ENCODE peak calls at places on chromosomes 13 and 19, in ten cellular contexts. A is NCI-H1417; T is choroid plexus epithelial cell; F is activated T-helper 2 cell treated with anti-CD3 and anti-CD28 coated beads, Interferon-gamma antibody, Interleukin-2, Interleukin-4, amounts not matched to agents 10 μg/mL and 5 μg/mL and 100 μg/mL, durations not matched to agents 14 hours and 24 hours and 36 hours; S is islet precursor cell; X is mucosa of descending colon; Z is retinal pigment epithelial cell; E is GOT3; G is stimulated activated CD4-positive, alpha-beta T cell treated with anti-CD3 and anti-CD28 coated beads, Interleukin-1b, Interleukin-23, amount 100 ng/mL, for 24 hours; R is stimulated activated CD8-positive, alpha-beta memory T cell treated with anti-CD3 and anti-CD28 coated beads, Interleukin-7, amount 100 ng/mL, for 48 hours. C is an unnamed sample.

GRCh38 chr13:102903659-102904407 is 58.0 kb downstream of the ERCC5 start:
- DNase-seq in F (no peak), S (no peak), A (peak), G (no peak), Z (no peak), E (no peak), R (no peak), T (peak), X (no peak), C (no peak)

GRCh38 chr19:46975011-46975917 is 44.4 kb upstream of the NPAS1 start:
- DNase-seq in G (no peak), A (no peak), S (no peak), E (no peak), X (peak), F (no peak), T (no peak), Z (peak), R (no peak), C (no peak)

GRCh38 chr13:24165746-24166145 is 5.2 kb downstream of the SPATA13 start:
- DNase-seq in Z (no peak), T (peak), F (no peak), E (no peak), A (no peak), G (no peak), X (no peak), R (no peak), S (no peak), C (no peak)

GRCh38 chr13:101523732-101524131 is 71.3 kb downstream of the ITGBL1 start:
- DNase-seq in R (no peak), S (no peak), T (peak), E (no peak), F (no peak), Z (peak), X (no peak), A (no peak), G (no peak), C (peak)

GRCh38 chr13:66640231-66640630 is 589.9 kb downstream of the PCDH9 start:
- DNase-seq in X (no peak), F (no peak), S (no peak), G (no peak), A (no peak), Z (no peak), T (no peak), R (no peak), E (no peak), C (no peak)

GRCh38 chr13:73329355-73329754 is 270.6 kb downstream of the KLF5 start:
- DNase-seq in G (no peak), X (no peak), A (no peak), T (no peak), S (no peak), F (no peak), Z (no peak), R (no peak), E (no peak), C (no peak)

GRCh38 chr19:7869910-7870511 is 4.2 kb downstream of the PRR36 start:
- DNase-seq in Z (no peak), G (no peak), T (peak), X (peak), S (peak), E (no peak), R (peak), F (peak), A (peak), C (peak)

GRCh38 chr13:25652764-25653163 is 281.0 kb downstream of the ATP8A2 start:
- DNase-seq in T (peak), F (no peak), A (no peak), G (no peak), X (no peak), S (no peak), E (no peak), Z (no peak), R (no peak), C (no peak)

GRCh38 chr19:17683078-17683477 is 5.1 kb downstream of the UNC13A start:
- DNase-seq in T (no peak), X (no peak), Z (no peak), R (no peak), F (no peak), E (no peak), G (no peak), S (no peak), A (no peak), C (no peak)

GRCh38 chr13:32622827-32623226 is 36.6 kb downstream of the PDS5B start:
- DNase-seq in T (no peak), X (no peak), S (no peak), G (no peak), A (no peak), R (peak), F (no peak), Z (no peak), E (no peak), C (no peak)

GRCh38 chr19:6067975-6068374 is 42.3 kb downstream of the RFX2 start:
- DNase-seq in S (peak), E (no peak), T (no peak), R (no peak), A (no peak), F (no peak), Z (no peak), X (no peak), G (no peak), C (no peak)

GRCh38 chr13:82330499-82330898 is 1551.8 kb downstream of the SLITRK1 start:
- DNase-seq in R (no peak), S (no peak), F (no peak), Z (no peak), E (no peak), A (no peak), G (no peak), X (no peak), T (peak), C (no peak)

GRCh38 chr19:47686679-47687450 is 26.4 kb upstream of the EHD2 start:
- DNase-seq in A (no peak), T (no peak), X (no peak), E (no peak), F (no peak), S (no peak), R (no peak), Z (no peak), G (no peak), C (no peak)

GRCh38 chr13:33578786-33579185 is 239.2 kb upstream of the RFC3 start:
- DNase-seq in X (no peak), R (no peak), E (no peak), Z (no peak), S (no peak), A (no peak), G (no peak), F (no peak), T (no peak), C (no peak)

GRCh38 chr13:36788276-36788675 is 30.7 kb upstream of the RFXAP start:
- DNase-seq in X (no peak), S (no peak), E (no peak), A (no peak), F (no peak), G (no peak), T (no peak), R (no peak), Z (no peak), C (no peak)

GRCh38 chr13:113138792-113139551 is 16.4 kb downstream of the F10 start:
- DNase-seq in Z (no peak), A (no peak), F (no peak), X (no peak), E (no peak), G (no peak), R (no peak), T (peak), S (peak), C (no peak)

GRCh38 chr13:102724923-102725322 is 30.1 kb upstream of the METTL21C start:
- DNase-seq in E (no peak), F (no peak), X (no peak), R (no peak), S (no peak), G (no peak), T (peak), A (peak), Z (no peak), C (no peak)

GRCh38 chr19:6223461-6224307 is 56.1 kb downstream of the MLLT1 start:
- DNase-seq in R (no peak), S (no peak), A (peak), X (no peak), G (no peak), E (no peak), Z (no peak), F (no peak), T (no peak), C (peak)

GRCh38 chr19:4172861-4173473 is 9.4 kb downstream of the SIRT6 start:
- DNase-seq in A (no peak), X (peak), F (peak), R (peak), E (no peak), Z (no peak), G (peak), T (peak), S (peak), C (peak)

GRCh38 chr19:4688587-4688986 is 18.4 kb upstream of the MYDGF start:
- DNase-seq in F (no peak), X (no peak), E (no peak), S (no peak), T (no peak), Z (no peak), A (no peak), R (no peak), G (no peak), C (no peak)

GRCh38 chr13:110600261-110600819 is 15.0 kb upstream of the NAXD start:
- DNase-seq in T (no peak), A (no peak), E (no peak), X (no peak), Z (no peak), G (no peak), S (peak), R (no peak), F (no peak), C (no peak)